ENCODE peak calls at places on chromosomes 3 and 15, in six cellular contexts. L, C, H, A, D and M are unnamed samples.

GRCh38 chr3:17823039-17823438 is 80.6 kb upstream of the TBC1D5 start:
- DNase-seq in A (no peak), D (no peak), L (no peak), H (no peak), C (no peak), M (no peak)

GRCh38 chr3:19945405-19946290 is 1.2 kb upstream of the RAB5A start:
- DNase-seq in C (no peak), L (peak), D (no peak), A (no peak), H (no peak), M (peak)

GRCh38 chr3:64268926-64269325 is 43.7 kb upstream of the PRICKLE2 start:
- DNase-seq in H (no peak), L (no peak), D (no peak), A (no peak), C (no peak), M (no peak)

GRCh38 chr3:10733297-10733696 is 82.7 kb upstream of the SLC6A11 start:
- DNase-seq in C (no peak), A (no peak), D (no peak), H (no peak), L (no peak), M (no peak)

GRCh38 chr3:19293295-19293694 is 145.0 kb downstream of the KCNH8 start:
- DNase-seq in L (no peak), C (no peak), D (no peak), A (no peak), H (no peak), M (no peak)

GRCh38 chr15:90009301-90010063 is 8.4 kb downstream of the ZNF710 start:
- DNase-seq in C (no peak), D (no peak), A (no peak), H (no peak), L (no peak), M (peak)

GRCh38 chr15:78101423-78102105 is 9.2 kb downstream of the SH2D7 start:
- DNase-seq in C (no peak), H (no peak), D (no peak), L (no peak), A (no peak), M (no peak)

GRCh38 chr3:107596639-107597038 is 73.9 kb downstream of the BBX start:
- DNase-seq in H (no peak), A (no peak), L (no peak), C (no peak), D (no peak), M (no peak)

GRCh38 chr15:77033729-77034619 is 36.9 kb downstream of the TSPAN3 start:
- DNase-seq in L (no peak), D (no peak), A (no peak), C (no peak), H (no peak), M (peak)

GRCh38 chr3:192904632-192905289 is 12.9 kb downstream of the MB21D2 start:
- DNase-seq in A (no peak), H (no peak), D (no peak), L (no peak), C (no peak), M (no peak)

GRCh38 chr15:51550841-51551240 is 71.7 kb downstream of the DMXL2 start:
- DNase-seq in L (no peak), D (no peak), H (no peak), C (no peak), A (no peak), M (no peak)

GRCh38 chr3:192819001-192819569 is 91.7 kb upstream of the FGF12 start:
- DNase-seq in D (peak), A (peak), L (peak), H (no peak), C (no peak), M (no peak)

GRCh38 chr15:74594455-74594854 is 21.2 kb upstream of the CLK3 start:
- DNase-seq in L (no peak), A (no peak), D (no peak), C (no peak), H (no peak), M (no peak)

GRCh38 chr3:72628065-72628464 is 220.2 kb downstream of the SHQ1 start:
- DNase-seq in H (no peak), D (no peak), A (no peak), L (no peak), C (no peak), M (peak)

GRCh38 chr3:113185436-113185835 is 25.9 kb upstream of the BOC start:
- DNase-seq in C (no peak), D (no peak), H (no peak), L (no peak), A (no peak), M (no peak)

GRCh38 chr3:14121859-14122258 is 2.8 kb downstream of the CHCHD4 start:
- DNase-seq in C (no peak), D (no peak), L (no peak), H (no peak), A (no peak), M (no peak)

GRCh38 chr3:123818921-123819429 is 65.2 kb downstream of the MYLK start:
- DNase-seq in A (peak), C (peak), D (no peak), H (no peak), L (no peak), M (no peak)

GRCh38 chr15:101042320-101042719 is 123.2 kb downstream of the LRRK1 start:
- DNase-seq in H (no peak), C (no peak), A (no peak), L (no peak), D (no peak), M (no peak)

GRCh38 chr15:51768018-51768417 is 16.6 kb downstream of the TMOD2 start:
- DNase-seq in H (no peak), D (no peak), A (no peak), L (no peak), C (no peak), M (peak)

GRCh38 chr3:52831500-52832301 is 1.2 kb upstream of the ITIH4 start:
- DNase-seq in A (peak), D (no peak), H (peak), C (peak), L (peak), M (peak)

GRCh38 chr3:186476044-186476468 is 68.1 kb downstream of the CRYGS start:
- DNase-seq in D (no peak), L (no peak), A (no peak), C (no peak), H (no peak), M (no peak)

GRCh38 chr3:66671348-66671747 is 170.5 kb upstream of the LRIG1 start:
- DNase-seq in C (no peak), H (no peak), A (peak), L (no peak), D (no peak), M (no peak)

GRCh38 chr15:60585743-60586708 is 107.1 kb upstream of the ICE2 start:
- DNase-seq in H (peak), D (no peak), L (peak), A (peak), C (peak), M (peak)

GRCh38 chr3:57048052-57048671 is 12.3 kb upstream of the SPATA12 start:
- DNase-seq in A (peak), C (no peak), L (no peak), D (no peak), H (no peak), M (no peak)

GRCh38 chr15:96290679-96291078 is 39.8 kb upstream of the NR2F2 start:
- DNase-seq in D (no peak), A (no peak), H (peak), L (no peak), C (no peak), M (no peak)

GRCh38 chr3:181711325-181712135 is at the start of gene SOX2:
- DNase-seq in D (no peak), C (peak), A (peak), H (peak), L (peak), M (peak)

GRCh38 chr3:140078343-140078742 is 143.4 kb downstream of the CLSTN2 start:
- DNase-seq in L (no peak), H (no peak), A (no peak), C (no peak), D (no peak), M (no peak)

GRCh38 chr3:184017672-184018423 is at the start of gene ABCC5:
- DNase-seq in A (peak), C (peak), H (peak), D (peak), L (peak), M (peak)
- TF ChIP-seq CTCF in A (no peak), C (peak), H (no peak), D (no peak), L (peak), M (no peak)

GRCh38 chr3:195763843-195764825 is 43.4 kb downstream of the MUC20 start:
- DNase-seq in L (no peak), C (no peak), A (no peak), H (no peak), D (no peak), M (no peak)
- TF ChIP-seq MYC in L (no peak), C (no peak), A (no peak), H (no peak), D (no peak), M (no peak)

GRCh38 chr15:91950054-91950453 is 96.5 kb downstream of the SLCO3A1 start:
- DNase-seq in H (no peak), L (no peak), D (no peak), C (no peak), A (no peak), M (no peak)
- TF ChIP-seq MAX in H (no peak), L (no peak), D (no peak), C (no peak), A (no peak), M (no peak)

GRCh38 chr3:170057550-170057949 is 19.8 kb downstream of the GPR160 start:
- DNase-seq in L (no peak), C (no peak), H (no peak), D (no peak), A (no peak), M (no peak)

GRCh38 chr3:170056710-170057454 is 19.1 kb downstream of the GPR160 start:
- DNase-seq in L (no peak), D (peak), A (no peak), C (no peak), H (no peak), M (no peak)

GRCh38 chr3:170055209-170055608 is 17.4 kb downstream of the GPR160 start:
- DNase-seq in A (no peak), D (peak), H (no peak), C (no peak), L (no peak), M (peak)

GRCh38 chr3:170052398-170052797 is 14.6 kb downstream of the GPR160 start:
- DNase-seq in D (no peak), H (no peak), C (no peak), L (no peak), A (no peak), M (no peak)

GRCh38 chr3:170054204-170054603 is 16.4 kb downstream of the GPR160 start:
- DNase-seq in C (no peak), D (no peak), H (no peak), L (peak), A (peak), M (peak)
- TF ChIP-seq CTCF in C (peak), D (peak), H (peak), L (peak), A (peak), M (peak)

DNA sequence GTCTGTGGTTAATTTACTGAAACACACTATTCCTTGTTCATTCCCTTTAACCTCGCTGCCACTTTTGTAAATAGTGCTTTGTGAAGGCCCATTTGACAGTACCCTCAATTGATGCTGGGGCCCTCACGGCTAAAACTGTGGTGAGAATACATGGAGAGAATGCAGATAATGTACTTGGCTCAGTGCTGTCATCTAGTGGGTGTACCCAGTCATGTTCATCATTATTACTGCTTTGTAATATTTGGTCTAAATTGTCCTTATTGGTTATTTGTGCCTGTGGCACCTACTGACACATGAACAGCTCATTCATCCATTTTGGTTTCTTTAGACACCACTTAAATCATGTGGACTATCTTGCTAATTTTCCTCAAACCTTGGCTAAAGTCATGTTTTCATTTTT is 543.6 kb downstream of the EDEM1 start:
- DNase-seq in H (peak), L (peak), C (no peak), A (no peak), D (no peak), M (peak)
- TF ChIP-seq MYC in H (no peak), L (no peak), C (no peak), A (no peak), D (no peak), M (no peak)

GRCh38 chr3:61594144-61594977 is 33.0 kb downstream of the PTPRG start:
- DNase-seq in L (no peak), H (no peak), D (no peak), C (no peak), A (no peak), M (no peak)
- TF ChIP-seq MAX in L (no peak), H (no peak), D (no peak), C (no peak), A (no peak), M (no peak)

GRCh38 chr3:178672263-178672662 is 136.0 kb downstream of the KCNMB2 start:
- DNase-seq in A (no peak), D (no peak), C (no peak), L (no peak), H (no peak), M (no peak)
- TF ChIP-seq CTCF in A (no peak), D (no peak), C (no peak), L (no peak), H (no peak), M (no peak)

GRCh38 chr3:157844770-157845522 is 261.3 kb downstream of the SHOX2 start:
- DNase-seq in D (no peak), H (no peak), C (no peak), A (no peak), L (no peak), M (no peak)
- TF ChIP-seq MYC in D (no peak), H (no peak), C (no peak), A (no peak), L (no peak), M (no peak)